ENCODE peak calls at places on chromosomes 16 and 17, in six cellular contexts. One of them, this sample, is unnamed.

GRCh38 chr16:75254359-75254837 is 3.0 kb upstream of the BCAR1 start:
- DNase-seq in LoVo: no peak
- DNase-seq in dermis microvascular lymphatic vessel endothelial cell: no peak
- DNase-seq in HEK293T: no peak
- DNase-seq in HTR-8/SVneo: peak; percentile 95
- DNase-seq in cardiac fibroblast: peak; percentile 63
- DNase-seq in this sample: no peak

GRCh38 chr16:77158293-77158692 is 32.7 kb upstream of the MON1B start:
- DNase-seq in LoVo: no peak
- DNase-seq in dermis microvascular lymphatic vessel endothelial cell: no peak
- DNase-seq in HEK293T: no peak
- DNase-seq in HTR-8/SVneo: no peak
- DNase-seq in cardiac fibroblast: no peak
- DNase-seq in this sample: no peak

GRCh38 chr16:70646260-70647241 is at the start of gene IL34:
- DNase-seq in LoVo: no peak
- DNase-seq in dermis microvascular lymphatic vessel endothelial cell: peak; percentile 59
- DNase-seq in HEK293T: peak; percentile 6
- DNase-seq in HTR-8/SVneo: no peak
- DNase-seq in cardiac fibroblast: peak; percentile 77
- DNase-seq in this sample: no peak

GRCh38 chr17:1752425-1752941 is 9.4 kb upstream of the SERPINF1 start:
- DNase-seq in LoVo: peak; percentile 5
- DNase-seq in dermis microvascular lymphatic vessel endothelial cell: no peak
- DNase-seq in HEK293T: no peak
- DNase-seq in HTR-8/SVneo: peak; percentile 63
- DNase-seq in cardiac fibroblast: no peak
- DNase-seq in this sample: no peak

GRCh38 chr16:31198207-31198882 is 4.2 kb downstream of the PYCARD start:
- DNase-seq in LoVo: no peak
- DNase-seq in dermis microvascular lymphatic vessel endothelial cell: no peak
- DNase-seq in HEK293T: no peak
- DNase-seq in HTR-8/SVneo: no peak
- DNase-seq in cardiac fibroblast: no peak
- DNase-seq in this sample: no peak

GRCh38 chr16:28546626-28547025 is 7.1 kb upstream of the SGF29 start:
- DNase-seq in LoVo: no peak
- DNase-seq in dermis microvascular lymphatic vessel endothelial cell: no peak
- DNase-seq in HEK293T: no peak
- DNase-seq in HTR-8/SVneo: no peak
- DNase-seq in cardiac fibroblast: no peak
- DNase-seq in this sample: no peak

GRCh38 chr17:35799942-35800341 is 4.5 kb upstream of the MMP28 start:
- DNase-seq in LoVo: peak; percentile 60
- DNase-seq in dermis microvascular lymphatic vessel endothelial cell: no peak
- DNase-seq in HEK293T: no peak
- DNase-seq in HTR-8/SVneo: peak; percentile 68
- DNase-seq in cardiac fibroblast: no peak
- DNase-seq in this sample: no peak

GRCh38 chr16:64238576-64238975 is 883.3 kb downstream of the CDH11 start:
- DNase-seq in LoVo: no peak
- DNase-seq in dermis microvascular lymphatic vessel endothelial cell: no peak
- DNase-seq in HEK293T: no peak
- DNase-seq in HTR-8/SVneo: no peak
- DNase-seq in cardiac fibroblast: peak; percentile 41
- DNase-seq in this sample: no peak

GRCh38 chr17:7383742-7384488 is 3.0 kb downstream of the TNK1 start:
- DNase-seq in LoVo: no peak
- DNase-seq in dermis microvascular lymphatic vessel endothelial cell: no peak
- DNase-seq in HEK293T: no peak
- DNase-seq in HTR-8/SVneo: peak; percentile 43
- DNase-seq in cardiac fibroblast: no peak
- DNase-seq in this sample: no peak

GRCh38 chr16:20844588-20844987 is 38.3 kb downstream of the REXO5 start:
- DNase-seq in LoVo: no peak
- DNase-seq in dermis microvascular lymphatic vessel endothelial cell: no peak
- DNase-seq in HEK293T: no peak
- DNase-seq in HTR-8/SVneo: no peak
- DNase-seq in cardiac fibroblast: no peak
- DNase-seq in this sample: no peak